ENCODE peak calls at places on chromosomes 16 and 17, in six cellular contexts. W, D, Y, B, G and J are unnamed samples.

GRCh38 chr17:64975318-64976087 is 56.2 kb upstream of the LRRC37A3 start:
- DNase-seq in D (peak; percentile 95), Y (peak; percentile 99), B (peak; percentile 88), G (peak; percentile 87), W (peak; percentile 99), J (peak; percentile 99)

GRCh38 chr16:4489030-4489429 is 12.8 kb downstream of the HMOX2 start:
- DNase-seq in D (no peak), B (no peak), Y (no peak), W (no peak), G (peak; percentile 90), J (no peak)

GRCh38 chr17:5757306-5757907 is 173.1 kb upstream of the NLRP1 start:
- DNase-seq in Y (no peak), D (no peak), W (no peak), B (no peak), G (no peak), J (no peak)

GRCh38 chr17:47934856-47935255 is 6.5 kb upstream of the PNPO start:
- DNase-seq in Y (peak; percentile 8), W (no peak), G (peak; percentile 45), B (no peak), D (no peak), J (no peak)

GRCh38 chr17:19501219-19501618 is 32.4 kb upstream of the SLC47A1 start:
- DNase-seq in Y (no peak), B (no peak), W (no peak), G (no peak), D (no peak), J (peak; percentile 48)

GRCh38 chr17:40551874-40552768 is 13.2 kb downstream of the CCR7 start:
- DNase-seq in Y (peak; percentile 68), B (no peak), W (no peak), G (peak; percentile 99), D (no peak), J (peak; percentile 61)

GRCh38 chr17:48647103-48647963 is 21.2 kb upstream of the HOXB9 start:
- DNase-seq in G (no peak), Y (no peak), D (no peak), B (peak; percentile 45), W (no peak), J (no peak)

GRCh38 chr17:705863-706262 is 8.8 kb downstream of the VPS53 start:
- DNase-seq in Y (no peak), G (no peak), B (no peak), W (no peak), D (no peak), J (no peak)

GRCh38 chr16:85753559-85753958 is 2.7 kb upstream of the C16orf74 start:
- DNase-seq in W (no peak), Y (no peak), D (no peak), B (no peak), G (no peak), J (no peak)

GRCh38 chr17:7935859-7936258 is 3.9 kb downstream of the CNTROB start:
- DNase-seq in Y (no peak), B (no peak), W (no peak), G (no peak), D (no peak), J (no peak)

GRCh38 chr17:79975498-79976134 is 60.1 kb downstream of the TBC1D16 start:
- DNase-seq in G (no peak), Y (no peak), W (no peak), D (no peak), B (no peak), J (peak; percentile 51)

GRCh38 chr17:17093764-17094163 is 51.5 kb downstream of the MPRIP start:
- DNase-seq in G (no peak), B (no peak), Y (peak; percentile 16), D (no peak), W (no peak), J (peak; percentile 13)

GRCh38 chr16:87851601-87852000 is 17.7 kb downstream of the SLC7A5 start:
- DNase-seq in W (no peak), Y (no peak), B (peak; percentile 35), G (no peak), D (no peak), J (no peak)

GRCh38 chr17:63483655-63484575 is 7.1 kb downstream of the ACE start:
- DNase-seq in B (no peak), G (no peak), W (no peak), Y (no peak), D (no peak), J (no peak)

GRCh38 chr17:48626470-48627241 is 498 bp upstream of the HOXB9 start:
- DNase-seq in B (peak; percentile 52), G (peak; percentile 47), W (peak; percentile 59), Y (no peak), D (no peak), J (no peak)

GRCh38 chr16:68762996-68763756 is 26.1 kb downstream of the CDH1 start:
- DNase-seq in G (no peak), Y (no peak), W (no peak), D (no peak), B (peak; percentile 33), J (no peak)

GRCh38 chr17:20045476-20045875 is 36.3 kb downstream of the SPECC1 start:
- DNase-seq in G (no peak), B (no peak), D (no peak), W (no peak), Y (no peak), J (no peak)

GRCh38 chr16:85248857-85249256 is 136.6 kb upstream of the CIBAR2 start:
- DNase-seq in G (no peak), W (no peak), D (no peak), B (no peak), Y (no peak), J (no peak)

GRCh38 chr17:9768381-9768934 is 22.9 kb downstream of the DHRS7C start:
- DNase-seq in Y (no peak), D (no peak), W (no peak), B (peak; percentile 56), G (peak; percentile 16), J (no peak)

GRCh38 chr17:42361781-42362186 is 26.5 kb downstream of the STAT3 start:
- DNase-seq in Y (no peak), W (peak; percentile 32), B (no peak), D (no peak), G (no peak), J (no peak)

GRCh38 chr16:5042574-5043171 is 8.9 kb upstream of the NAGPA start:
- DNase-seq in G (peak; percentile 60), Y (no peak), B (peak; percentile 49), D (no peak), W (no peak), J (peak; percentile 22)

GRCh38 chr17:17666111-17666714 is 15.0 kb upstream of the RAI1 start:
- DNase-seq in G (peak; percentile 82), D (no peak), W (no peak), Y (no peak), B (no peak), J (no peak)

GRCh38 chr17:61583242-61583641 is 7.8 kb downstream of the NACA2 start:
- DNase-seq in G (peak; percentile 83), W (no peak), B (no peak), D (no peak), Y (no peak), J (no peak)

GRCh38 chr16:81996664-81997529 is 14.4 kb downstream of the SDR42E1 start:
- DNase-seq in W (no peak), G (peak; percentile 57), D (no peak), B (peak; percentile 22), Y (no peak), J (no peak)

GRCh38 chr17:36661047-36661666 is 59.8 kb downstream of the MRM1 start:
- DNase-seq in D (no peak), W (no peak), Y (no peak), B (no peak), G (no peak), J (no peak)

GRCh38 chr17:80364091-80364691 is 50.8 kb upstream of the ENDOV start:
- DNase-seq in B (peak; percentile 63), D (no peak), G (no peak), W (no peak), Y (peak; percentile 70), J (no peak)

GRCh38 chr16:56451753-56452689 is 667 bp downstream of the OGFOD1 start:
- DNase-seq in W (no peak), Y (no peak), G (peak; percentile 31), B (peak; percentile 78), D (no peak), J (no peak)

GRCh38 chr17:55264640-55265298 is at the start of gene HLF:
- DNase-seq in G (peak; percentile 63), W (peak; percentile 71), B (peak; percentile 94), D (peak; percentile 83), Y (peak; percentile 91), J (peak; percentile 87)

GRCh38 chr16:30151091-30151490 is 28.1 kb upstream of the MAPK3 start:
- DNase-seq in B (no peak), G (no peak), D (no peak), Y (no peak), W (no peak), J (no peak)

GRCh38 chr17:76071497-76072148 is 694 bp downstream of the SRP68 start:
- DNase-seq in W (no peak), G (no peak), B (no peak), D (no peak), Y (no peak), J (peak; percentile 65)
- H3K4me1 ChIP-seq in W (peaks cover 43% of the 10 kb centered on the region), G (peaks cover 3% of the 10 kb centered on the region), B (peaks cover 29% of the 10 kb centered on the region), D (peaks cover 70% of the 10 kb centered on the region), Y (peaks cover 56% of the 10 kb centered on the region), J (peaks cover 41% of the 10 kb centered on the region)

GRCh38 chr17:38557836-38558750 is 47.7 kb downstream of the SRCIN1 start:
- DNase-seq in G (peak; percentile 86), W (peak; percentile 83), B (peak; percentile 98), D (peak; percentile 90), Y (peak; percentile 97), J (peak; percentile 97)
- H3K9me3 ChIP-seq in G (peaks cover 5% of the 10 kb centered on the region), W (no peaks in the 10 kb centered on the region), B (no peaks in the 10 kb centered on the region), D (no peaks in the 10 kb centered on the region), Y (no peaks in the 10 kb centered on the region), J (no peaks in the 10 kb centered on the region)

GRCh38 chr16:1820973-1821290 is 5.7 kb downstream of the HAGH start:
- DNase-seq in B (no peak), G (no peak), Y (no peak), W (no peak), D (no peak), J (no peak)

GRCh38 chr16:1821861-1822611 is 4.6 kb downstream of the HAGH start:
- DNase-seq in W (no peak), D (no peak), B (no peak), G (no peak), Y (peak; percentile 57), J (no peak)

GRCh38 chr16:1820096-1820972 is 6.3 kb downstream of the HAGH start:
- DNase-seq in B (no peak), D (no peak), Y (peak; percentile 64), G (no peak), W (no peak), J (peak; percentile 42)

GRCh38 chr16:1823821-1824220 is 2.8 kb downstream of the HAGH start:
- DNase-seq in B (peak; percentile 72), G (peak; percentile 59), D (peak; percentile 41), W (no peak), Y (no peak), J (no peak)

GRCh38 chr16:1822801-1823200 is 3.8 kb downstream of the HAGH start:
- DNase-seq in G (no peak), B (no peak), W (no peak), Y (no peak), D (no peak), J (peak; percentile 32)
- H3K4me1 ChIP-seq in G (peaks cover 4% of the 10 kb centered on the region), B (peaks cover 5% of the 10 kb centered on the region), W (peaks cover 27% of the 10 kb centered on the region), Y (peaks cover 26% of the 10 kb centered on the region), D (peaks cover 40% of the 10 kb centered on the region), J (peaks cover 15% of the 10 kb centered on the region)

DNA sequence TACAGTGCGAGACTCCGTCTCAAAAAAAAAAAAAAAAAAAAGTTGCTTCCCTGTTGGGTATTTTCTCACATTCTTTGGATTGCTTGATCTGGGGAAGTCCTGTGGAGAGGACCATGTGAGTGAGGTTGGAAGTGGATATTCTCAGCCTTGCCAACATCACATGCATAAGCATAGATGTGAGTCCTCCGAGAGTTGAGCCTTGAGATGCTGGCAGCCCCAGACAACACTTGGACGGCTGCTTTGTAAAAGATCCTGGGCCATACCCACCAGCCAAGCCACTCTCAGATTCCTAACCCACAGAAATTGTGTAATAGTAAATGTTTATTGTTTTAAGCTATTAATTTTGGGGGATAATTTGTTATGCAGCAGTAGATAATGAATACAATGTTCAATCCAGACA is 1570.0 kb upstream of the GOT2 start:
- DNase-seq in Y (no peak), G (no peak), B (no peak), W (no peak), D (no peak), J (no peak)
- H3K9me3 ChIP-seq in Y (peaks cover 19% of the 10 kb centered on the region), G (no peaks in the 10 kb centered on the region), B (no peaks in the 10 kb centered on the region), W (no peaks in the 10 kb centered on the region), D (peaks cover 26% of the 10 kb centered on the region), J (no peaks in the 10 kb centered on the region)